ENCODE peak calls at places on chromosome 22, in five cellular contexts. One of them, this sample, is unnamed. For H3K36me3, the result is how much of the 10 kb centered on the place peaks cover.

GRCh38 chr22:43996170-43996980 is 27.7 kb upstream of the PARVB start:
- DNase-seq in transverse colon: peak
- DNase-seq in sigmoid colon: peak
- DNase-seq in right lobe of liver: peak
- DNase-seq in endodermal cell: no peak
- DNase-seq in this sample: peak

GRCh38 chr22:50523806-50524663 is 1.4 kb downstream of the SCO2 start:
- DNase-seq in endodermal cell: no peak
- DNase-seq in right lobe of liver: no peak
- DNase-seq in sigmoid colon: peak
- DNase-seq in transverse colon: peak
- DNase-seq in this sample: no peak

GRCh38 chr22:32020117-32020516 is 22.9 kb upstream of the SLC5A1 start:
- DNase-seq in sigmoid colon: no peak
- DNase-seq in endodermal cell: no peak
- DNase-seq in right lobe of liver: no peak
- DNase-seq in transverse colon: no peak
- DNase-seq in this sample: no peak

GRCh38 chr22:32848226-32848625 is 46.7 kb downstream of the TIMP3 start:
- DNase-seq in right lobe of liver: no peak
- DNase-seq in transverse colon: no peak
- DNase-seq in endodermal cell: no peak
- DNase-seq in sigmoid colon: no peak
- DNase-seq in this sample: no peak

GRCh38 chr22:23156286-23156685 is 11.0 kb downstream of the RAB36 start:
- DNase-seq in right lobe of liver: no peak
- DNase-seq in endodermal cell: peak
- DNase-seq in sigmoid colon: no peak
- DNase-seq in transverse colon: no peak
- DNase-seq in this sample: no peak

GRCh38 chr22:18116634-18117033 is 6.0 kb downstream of the TUBA8 start:
- DNase-seq in sigmoid colon: no peak
- DNase-seq in transverse colon: no peak
- DNase-seq in endodermal cell: peak
- DNase-seq in right lobe of liver: no peak
- DNase-seq in this sample: no peak

GRCh38 chr22:50253046-50253580 is 2.0 kb upstream of the HDAC10 start:
- DNase-seq in endodermal cell: no peak
- DNase-seq in right lobe of liver: no peak
- DNase-seq in transverse colon: no peak
- DNase-seq in sigmoid colon: no peak
- DNase-seq in this sample: no peak

GRCh38 chr22:32760815-32761214 is 40.7 kb upstream of the TIMP3 start:
- DNase-seq in endodermal cell: no peak
- DNase-seq in transverse colon: peak
- DNase-seq in right lobe of liver: no peak
- DNase-seq in sigmoid colon: no peak
- DNase-seq in this sample: peak

GRCh38 chr22:19004471-19004870 is 68.4 kb upstream of the PRODH start:
- DNase-seq in endodermal cell: no peak
- DNase-seq in right lobe of liver: no peak
- DNase-seq in sigmoid colon: no peak
- DNase-seq in transverse colon: no peak
- DNase-seq in this sample: no peak

GRCh38 chr22:47043835-47044721 is 281.6 kb downstream of the TBC1D22A start:
- DNase-seq in transverse colon: peak
- DNase-seq in right lobe of liver: peak
- DNase-seq in endodermal cell: peak
- DNase-seq in sigmoid colon: peak
- DNase-seq in this sample: no peak

GRCh38 chr22:23682827-23683355 is 7.9 kb upstream of the RGL4 start:
- DNase-seq in endodermal cell: no peak
- DNase-seq in right lobe of liver: no peak
- DNase-seq in sigmoid colon: peak
- DNase-seq in transverse colon: no peak
- DNase-seq in this sample: no peak

GRCh38 chr22:23196165-23196564 is 15.9 kb downstream of the BCR start:
- DNase-seq in right lobe of liver: no peak
- DNase-seq in endodermal cell: no peak
- DNase-seq in transverse colon: no peak
- DNase-seq in sigmoid colon: no peak
- DNase-seq in this sample: no peak

GRCh38 chr22:28604961-28605360 is 74.7 kb downstream of the TTC28 start:
- DNase-seq in sigmoid colon: no peak
- DNase-seq in right lobe of liver: no peak
- DNase-seq in endodermal cell: no peak
- DNase-seq in transverse colon: no peak
- DNase-seq in this sample: no peak

GRCh38 chr22:36349726-36350125 is 38.0 kb downstream of the MYH9 start:
- DNase-seq in endodermal cell: no peak
- DNase-seq in sigmoid colon: no peak
- DNase-seq in transverse colon: no peak
- DNase-seq in right lobe of liver: no peak
- DNase-seq in this sample: no peak

GRCh38 chr22:50085211-50085999 is at the start of gene MLC1:
- DNase-seq in right lobe of liver: no peak
- DNase-seq in sigmoid colon: no peak
- DNase-seq in endodermal cell: peak
- DNase-seq in transverse colon: no peak
- DNase-seq in this sample: no peak

GRCh38 chr22:28402066-28402465 is 277.6 kb downstream of the TTC28 start:
- DNase-seq in sigmoid colon: no peak
- DNase-seq in right lobe of liver: no peak
- DNase-seq in endodermal cell: no peak
- DNase-seq in transverse colon: no peak
- DNase-seq in this sample: no peak

GRCh38 chr22:19175026-19175601 is 3.4 kb downstream of the SLC25A1 start:
- DNase-seq in transverse colon: no peak
- DNase-seq in right lobe of liver: no peak
- DNase-seq in endodermal cell: no peak
- DNase-seq in sigmoid colon: no peak
- DNase-seq in this sample: no peak

GRCh38 chr22:20885017-20885556 is 26.3 kb downstream of the SNAP29 start:
- DNase-seq in sigmoid colon: no peak
- DNase-seq in right lobe of liver: no peak
- DNase-seq in endodermal cell: no peak
- DNase-seq in transverse colon: no peak
- DNase-seq in this sample: no peak
- H3K36me3 ChIP-seq in sigmoid colon: half or more
- H3K36me3 ChIP-seq in right lobe of liver: under half
- H3K36me3 ChIP-seq in endodermal cell: under half
- H3K36me3 ChIP-seq in transverse colon: under half
- H3K36me3 ChIP-seq in this sample: under half

GRCh38 chr22:29727248-29727551 is 7.4 kb downstream of the CABP7 start:
- DNase-seq in endodermal cell: peak
- DNase-seq in right lobe of liver: peak
- DNase-seq in sigmoid colon: no peak
- DNase-seq in transverse colon: peak
- DNase-seq in this sample: no peak
- TF ChIP-seq CTCF in endodermal cell: peak
- TF ChIP-seq CTCF in right lobe of liver: no peak
- TF ChIP-seq CTCF in sigmoid colon: no peak
- TF ChIP-seq CTCF in transverse colon: no peak
- TF ChIP-seq CTCF in this sample: no peak

GRCh38 chr22:42833104-42833503 is 24.0 kb downstream of the ARFGAP3 start:
- DNase-seq in endodermal cell: no peak
- DNase-seq in right lobe of liver: no peak
- DNase-seq in transverse colon: no peak
- DNase-seq in sigmoid colon: no peak
- DNase-seq in this sample: no peak
- H3K36me3 ChIP-seq in endodermal cell: half or more
- H3K36me3 ChIP-seq in right lobe of liver: half or more
- H3K36me3 ChIP-seq in transverse colon: under half
- H3K36me3 ChIP-seq in sigmoid colon: half or more
- H3K36me3 ChIP-seq in this sample: under half

GRCh38 chr22:39214383-39215069 is 30.3 kb downstream of the PDGFB start:
- DNase-seq in endodermal cell: peak
- DNase-seq in transverse colon: no peak
- DNase-seq in right lobe of liver: no peak
- DNase-seq in sigmoid colon: no peak
- DNase-seq in this sample: no peak

GRCh38 chr22:39215070-39215396 is 29.7 kb downstream of the PDGFB start:
- DNase-seq in right lobe of liver: no peak
- DNase-seq in transverse colon: no peak
- DNase-seq in sigmoid colon: peak
- DNase-seq in endodermal cell: no peak
- DNase-seq in this sample: no peak

GRCh38 chr22:39214006-39214382 is 30.8 kb downstream of the PDGFB start:
- DNase-seq in sigmoid colon: peak
- DNase-seq in endodermal cell: no peak
- DNase-seq in right lobe of liver: no peak
- DNase-seq in transverse colon: no peak
- DNase-seq in this sample: no peak

GRCh38 chr22:39216143-39216490 is 28.7 kb downstream of the PDGFB start:
- DNase-seq in right lobe of liver: no peak
- DNase-seq in endodermal cell: no peak
- DNase-seq in sigmoid colon: peak
- DNase-seq in transverse colon: no peak
- DNase-seq in this sample: no peak

GRCh38 chr22:39215430-39216142 is 29.2 kb downstream of the PDGFB start:
- DNase-seq in transverse colon: no peak
- DNase-seq in right lobe of liver: no peak
- DNase-seq in endodermal cell: peak
- DNase-seq in sigmoid colon: peak
- DNase-seq in this sample: no peak
- TF ChIP-seq CTCF in transverse colon: no peak
- TF ChIP-seq CTCF in right lobe of liver: peak
- TF ChIP-seq CTCF in endodermal cell: peak
- TF ChIP-seq CTCF in sigmoid colon: no peak
- TF ChIP-seq CTCF in this sample: no peak

GRCh38 chr22:45181766-45182165 is 18.0 kb downstream of the NUP50 start:
- DNase-seq in endodermal cell: no peak
- DNase-seq in transverse colon: no peak
- DNase-seq in right lobe of liver: no peak
- DNase-seq in sigmoid colon: no peak
- DNase-seq in this sample: no peak

GRCh38 chr22:45179276-45180049 is 15.7 kb downstream of the NUP50 start:
- DNase-seq in sigmoid colon: no peak
- DNase-seq in right lobe of liver: no peak
- DNase-seq in transverse colon: no peak
- DNase-seq in endodermal cell: no peak
- DNase-seq in this sample: no peak

GRCh38 chr22:45183974-45184373 is 20.2 kb downstream of the NUP50 start:
- DNase-seq in right lobe of liver: no peak
- DNase-seq in endodermal cell: peak
- DNase-seq in transverse colon: no peak
- DNase-seq in sigmoid colon: no peak
- DNase-seq in this sample: no peak

GRCh38 chr22:45180280-45180679 is 16.6 kb downstream of the NUP50 start:
- DNase-seq in endodermal cell: peak
- DNase-seq in sigmoid colon: no peak
- DNase-seq in right lobe of liver: no peak
- DNase-seq in transverse colon: no peak
- DNase-seq in this sample: no peak

DNA sequence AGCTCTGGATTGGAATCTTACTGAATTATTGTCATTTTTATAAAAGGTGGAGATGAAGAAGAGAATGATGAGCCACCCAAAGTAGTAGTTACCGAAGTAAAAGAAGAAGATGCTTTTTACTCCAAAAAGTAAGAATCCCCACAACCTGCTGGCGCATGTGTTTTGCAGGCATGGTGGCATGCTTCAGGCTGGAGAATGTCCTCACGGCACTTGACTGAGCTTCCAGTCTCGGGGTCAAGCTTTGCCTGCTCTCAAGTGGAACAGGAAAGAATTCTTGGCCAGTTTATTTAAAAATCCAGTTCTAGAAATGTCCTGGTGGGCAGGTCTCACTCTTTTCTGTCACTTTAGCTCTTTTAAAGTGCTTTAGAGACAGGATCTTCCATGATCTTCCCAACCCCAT is 17.5 kb downstream of the NUP50 start:
- DNase-seq in transverse colon: no peak
- DNase-seq in endodermal cell: peak
- DNase-seq in right lobe of liver: no peak
- DNase-seq in sigmoid colon: no peak
- DNase-seq in this sample: no peak
- H3K36me3 ChIP-seq in transverse colon: half or more
- H3K36me3 ChIP-seq in endodermal cell: half or more
- H3K36me3 ChIP-seq in right lobe of liver: half or more
- H3K36me3 ChIP-seq in sigmoid colon: half or more
- H3K36me3 ChIP-seq in this sample: half or more